ENCODE peak calls at places on chromosomes 12 and 14, in seven cellular contexts. One of them, this sample, is unnamed.

GRCh38 chr14:61098711-61099110 is 117.7 kb downstream of the SLC38A6 start:
- DNase-seq in GM04504: no peak
- DNase-seq in fibroblast of the conjunctiva: no peak
- DNase-seq in M059J: no peak
- DNase-seq in smooth muscle cell of the brain vasculature: no peak
- DNase-seq in GM13977: no peak
- DNase-seq in H54: no peak
- DNase-seq in this sample: no peak

GRCh38 chr12:108193493-108193892 is 64.4 kb downstream of the WSCD2 start:
- DNase-seq in GM04504: no peak
- DNase-seq in smooth muscle cell of the brain vasculature: no peak
- DNase-seq in H54: no peak
- DNase-seq in GM13977: no peak
- DNase-seq in fibroblast of the conjunctiva: no peak
- DNase-seq in M059J: no peak
- DNase-seq in this sample: no peak

GRCh38 chr12:121858662-121859572 is at the start of gene HPD:
- DNase-seq in smooth muscle cell of the brain vasculature: no peak
- DNase-seq in GM13977: no peak
- DNase-seq in H54: peak; percentile 74
- DNase-seq in M059J: peak; percentile 94
- DNase-seq in fibroblast of the conjunctiva: peak; percentile 56
- DNase-seq in GM04504: peak; percentile 62
- DNase-seq in this sample: no peak

GRCh38 chr12:32983968-32984367 is 87.4 kb upstream of the PKP2 start:
- DNase-seq in smooth muscle cell of the brain vasculature: no peak
- DNase-seq in GM04504: no peak
- DNase-seq in fibroblast of the conjunctiva: no peak
- DNase-seq in H54: no peak
- DNase-seq in M059J: peak; percentile 40
- DNase-seq in GM13977: no peak
- DNase-seq in this sample: no peak

GRCh38 chr12:111410229-111411186 is 4.8 kb downstream of the SH2B3 start:
- DNase-seq in smooth muscle cell of the brain vasculature: no peak
- DNase-seq in GM13977: no peak
- DNase-seq in H54: no peak
- DNase-seq in fibroblast of the conjunctiva: no peak
- DNase-seq in GM04504: no peak
- DNase-seq in M059J: peak; percentile 78
- DNase-seq in this sample: no peak

GRCh38 chr12:92739099-92739498 is 36.3 kb downstream of the PLEKHG7 start:
- DNase-seq in smooth muscle cell of the brain vasculature: no peak
- DNase-seq in M059J: no peak
- DNase-seq in fibroblast of the conjunctiva: no peak
- DNase-seq in GM13977: no peak
- DNase-seq in GM04504: no peak
- DNase-seq in H54: no peak
- DNase-seq in this sample: no peak

GRCh38 chr14:37054869-37055268 is 117.5 kb downstream of the SLC25A21 start:
- DNase-seq in H54: no peak
- DNase-seq in M059J: no peak
- DNase-seq in smooth muscle cell of the brain vasculature: no peak
- DNase-seq in fibroblast of the conjunctiva: no peak
- DNase-seq in GM04504: no peak
- DNase-seq in GM13977: no peak
- DNase-seq in this sample: no peak

GRCh38 chr12:42180990-42181611 is 36.4 kb upstream of the GXYLT1 start:
- DNase-seq in GM04504: peak; percentile 6
- DNase-seq in GM13977: no peak
- DNase-seq in H54: no peak
- DNase-seq in M059J: no peak
- DNase-seq in fibroblast of the conjunctiva: no peak
- DNase-seq in smooth muscle cell of the brain vasculature: no peak
- DNase-seq in this sample: no peak

GRCh38 chr14:32744811-32745445 is 193.8 kb upstream of the NPAS3 start:
- DNase-seq in fibroblast of the conjunctiva: no peak
- DNase-seq in GM04504: no peak
- DNase-seq in GM13977: no peak
- DNase-seq in M059J: no peak
- DNase-seq in smooth muscle cell of the brain vasculature: no peak
- DNase-seq in H54: no peak
- DNase-seq in this sample: no peak

GRCh38 chr14:68309631-68310030 is 483.2 kb downstream of the ZFP36L1 start:
- DNase-seq in M059J: peak; percentile 70
- DNase-seq in GM13977: no peak
- DNase-seq in H54: no peak
- DNase-seq in GM04504: no peak
- DNase-seq in fibroblast of the conjunctiva: no peak
- DNase-seq in smooth muscle cell of the brain vasculature: no peak
- DNase-seq in this sample: peak; percentile 37

GRCh38 chr14:32985881-32986280 is 47.2 kb downstream of the NPAS3 start:
- DNase-seq in smooth muscle cell of the brain vasculature: no peak
- DNase-seq in GM04504: no peak
- DNase-seq in GM13977: no peak
- DNase-seq in M059J: peak; percentile 10
- DNase-seq in H54: no peak
- DNase-seq in fibroblast of the conjunctiva: no peak
- DNase-seq in this sample: no peak

GRCh38 chr12:123761841-123762714 is at the start of gene DNAH10:
- DNase-seq in smooth muscle cell of the brain vasculature: no peak
- DNase-seq in GM13977: peak; percentile 79
- DNase-seq in M059J: no peak
- DNase-seq in fibroblast of the conjunctiva: no peak
- DNase-seq in H54: no peak
- DNase-seq in GM04504: no peak
- DNase-seq in this sample: no peak

This sample was measured in GDM1.